ENCODE peak calls at places on chromosomes 11 and 22, in six cellular contexts. D, O, N, Q, R and M are unnamed samples.

GRCh38 chr11:132336781-132337535 is 966.5 kb downstream of the NTM start:
- DNase-seq in D (no peak), R (no peak), O (no peak), N (no peak), Q (no peak), M (no peak)

GRCh38 chr11:36412781-36413383 is 97.2 kb downstream of the TRAF6 start:
- DNase-seq in O (no peak), R (no peak), Q (no peak), D (no peak), N (no peak), M (no peak)

GRCh38 chr11:100639140-100639539 is 47.9 kb upstream of the ARHGAP42 start:
- DNase-seq in N (peak; percentile 71), Q (no peak), O (no peak), D (no peak), R (no peak), M (peak; percentile 61)

GRCh38 chr11:8566613-8567210 is 27.3 kb downstream of the STK33 start:
- DNase-seq in R (no peak), O (no peak), Q (peak; percentile 75), D (no peak), N (peak; percentile 50), M (no peak)

GRCh38 chr11:116861539-116861938 is 24.1 kb upstream of the APOA1 start:
- DNase-seq in Q (no peak), O (no peak), R (no peak), N (peak; percentile 44), D (no peak), M (no peak)

GRCh38 chr22:20296598-20296997 is 23.3 kb downstream of the DGCR6L start:
- DNase-seq in Q (no peak), D (no peak), R (no peak), O (no peak), N (no peak), M (no peak)

GRCh38 chr11:96337541-96338530 is 5.2 kb downstream of the MAML2 start:
- DNase-seq in N (no peak), R (no peak), O (no peak), D (peak; percentile 23), Q (no peak), M (no peak)

GRCh38 chr11:33652001-33652400 is 48.6 kb downstream of the C11orf91 start:
- DNase-seq in Q (no peak), D (no peak), R (no peak), O (no peak), N (no peak), M (peak; percentile 55)

GRCh38 chr11:10592331-10592730 is 23.9 kb upstream of the LYVE1 start:
- DNase-seq in O (no peak), Q (peak; percentile 82), D (no peak), N (peak; percentile 68), R (no peak), M (no peak)